ENCODE peak calls at places on chromosomes 1 and 21, in nine cellular contexts. G is stomach, S is mammary epithelial cell, Z is upper lobe of right lung, H is uterus, T is hepatocyte, B is neural progenitor cell, F is tibial artery, K is mesenchymal stem cell. A is an unnamed sample.

GRCh38 chr1:56451491-56451890 is 127.9 kb downstream of the PLPP3 start:
- DNase-seq in G (peak; percentile 40), S (no peak), Z (no peak), H (no peak), T (peak; percentile 81), B (no peak), F (no peak), K (no peak), A (no peak)

GRCh38 chr1:46815133-46815532 is 16.3 kb downstream of the CYP4B1 start:
- DNase-seq in G (no peak), S (no peak), Z (no peak), H (no peak), T (no peak), B (no peak), F (no peak), K (no peak), A (no peak)

GRCh38 chr1:116755681-116756080 is 1.5 kb downstream of the CD2 start:
- DNase-seq in G (no peak), S (no peak), Z (no peak), H (no peak), T (no peak), B (no peak), F (no peak), K (no peak), A (no peak)

GRCh38 chr1:227058321-227058751 is 118.2 kb downstream of the COQ8A start:
- DNase-seq in G (no peak), S (peak; percentile 83), Z (no peak), H (no peak), T (no peak), B (no peak), F (no peak), K (peak; percentile 87), A (no peak)

GRCh38 chr1:151165281-151165737 is 393 bp downstream of the LYSMD1 start:
- DNase-seq in G (no peak), S (peak; percentile 20), Z (peak; percentile 75), H (peak; percentile 71), T (peak; percentile 62), B (peak; percentile 72), F (no peak), K (peak; percentile 59), A (peak; percentile 83)

GRCh38 chr1:12142141-12142823 is 24.5 kb upstream of the TNFRSF1B start:
- DNase-seq in G (no peak), S (no peak), Z (no peak), H (no peak), T (no peak), B (peak; percentile 62), F (no peak), K (no peak), A (peak; percentile 71)

GRCh38 chr1:47991187-47991586 is 6.0 kb downstream of the TRABD2B start:
- DNase-seq in G (no peak), S (peak; percentile 63), Z (no peak), H (no peak), T (no peak), B (no peak), F (no peak), K (no peak), A (no peak)

GRCh38 chr1:67626495-67627235 is 58.3 kb upstream of the GADD45A start:
- DNase-seq in G (no peak), S (peak; percentile 100), Z (no peak), H (no peak), T (no peak), B (no peak), F (no peak), K (peak; percentile 54), A (no peak)

GRCh38 chr21:46109251-46110221 is 11.6 kb downstream of the COL6A2 start:
- DNase-seq in G (peak; percentile 9), S (no peak), Z (peak; percentile 64), H (no peak), T (no peak), B (no peak), F (peak; percentile 61), K (peak; percentile 14), A (peak; percentile 20)

GRCh38 chr1:63856924-63857323 is 83.1 kb downstream of the ROR1 start:
- DNase-seq in G (no peak), S (no peak), Z (no peak), H (no peak), T (no peak), B (no peak), F (no peak), K (no peak), A (no peak)

GRCh38 chr21:34885125-34885524 is 164.0 kb downstream of the RUNX1 start:
- DNase-seq in G (no peak), S (no peak), Z (no peak), H (no peak), T (no peak), B (peak; percentile 43), F (no peak), K (no peak), A (no peak)

GRCh38 chr1:149848811-149849210 is 50.6 kb upstream of the BOLA1 start:
- DNase-seq in G (no peak), S (no peak), Z (no peak), H (no peak), T (no peak), B (peak; percentile 11), F (no peak), K (peak; percentile 16), A (no peak)

GRCh38 chr1:227764019-227764391 is 28.8 kb downstream of the SNAP47 start:
- DNase-seq in G (no peak), S (peak; percentile 68), Z (no peak), H (no peak), T (no peak), B (no peak), F (no peak), K (peak; percentile 6), A (no peak)

GRCh38 chr21:17733209-17733608 is 85.9 kb downstream of the C21orf91 start:
- DNase-seq in G (no peak), S (no peak), Z (no peak), H (no peak), T (no peak), B (no peak), F (no peak), K (no peak), A (no peak)

GRCh38 chr1:117842408-117843170 is 86.8 kb downstream of the GDAP2 start:
- DNase-seq in G (no peak), S (no peak), Z (no peak), H (no peak), T (no peak), B (no peak), F (peak; percentile 48), K (no peak), A (no peak)

GRCh38 chr1:22228074-22228473 is 85.2 kb upstream of the WNT4 start:
- DNase-seq in G (no peak), S (no peak), Z (no peak), H (no peak), T (no peak), B (no peak), F (no peak), K (no peak), A (no peak)

GRCh38 chr1:12275370-12275769 is 45.5 kb downstream of the VPS13D start:
- DNase-seq in G (peak; percentile 30), S (no peak), Z (peak; percentile 70), H (peak; percentile 35), T (peak; percentile 39), B (peak; percentile 59), F (no peak), K (peak; percentile 21), A (peak; percentile 63)

GRCh38 chr1:25545767-25546166 is 2.4 kb downstream of the LDLRAP1 start:
- DNase-seq in G (no peak), S (no peak), Z (no peak), H (no peak), T (no peak), B (no peak), F (no peak), K (no peak), A (no peak)
- H3K4me3 ChIP-seq in G (no peak overlapping the region), S (no peak overlapping the region), Z (no peak overlapping the region), H (no peak overlapping the region), T (no peak overlapping the region), B (no peak overlapping the region), F (no peak overlapping the region), K (no peak overlapping the region), A (no peak overlapping the region)

GRCh38 chr1:201740609-201741231 is 88.2 kb upstream of the IPO9 start:
- DNase-seq in G (no peak), S (no peak), Z (no peak), H (no peak), T (no peak), B (peak; percentile 48), F (no peak), K (no peak), A (no peak)
- H3K27ac ChIP-seq in G (no peak overlapping the region), S (peak overlapping the region; percentile 63), Z (peak overlapping the region; percentile 42), H (peak overlapping the region; percentile 84), T (peak overlapping the region; percentile 81), B (peak overlapping the region; percentile 97), F (peak overlapping the region; percentile 91), K (no peak overlapping the region), A (peak overlapping the region; percentile 79)

GRCh38 chr1:108791790-108792189 is 45.3 kb downstream of the STXBP3 start:
- DNase-seq in G (no peak), S (no peak), Z (no peak), H (no peak), T (no peak), B (no peak), F (no peak), K (no peak), A (no peak)
- H3K36me3 ChIP-seq in G (peaks cover 71% of the 10 kb centered on the region), S (peaks cover 16% of the 10 kb centered on the region), Z (peaks cover 42% of the 10 kb centered on the region), H (no peaks in the 10 kb centered on the region), T (no peaks in the 10 kb centered on the region), B (peaks cover 43% of the 10 kb centered on the region), F (peaks cover 57% of the 10 kb centered on the region), K (peaks cover 6% of the 10 kb centered on the region), A (peaks cover 2% of the 10 kb centered on the region)

DNA sequence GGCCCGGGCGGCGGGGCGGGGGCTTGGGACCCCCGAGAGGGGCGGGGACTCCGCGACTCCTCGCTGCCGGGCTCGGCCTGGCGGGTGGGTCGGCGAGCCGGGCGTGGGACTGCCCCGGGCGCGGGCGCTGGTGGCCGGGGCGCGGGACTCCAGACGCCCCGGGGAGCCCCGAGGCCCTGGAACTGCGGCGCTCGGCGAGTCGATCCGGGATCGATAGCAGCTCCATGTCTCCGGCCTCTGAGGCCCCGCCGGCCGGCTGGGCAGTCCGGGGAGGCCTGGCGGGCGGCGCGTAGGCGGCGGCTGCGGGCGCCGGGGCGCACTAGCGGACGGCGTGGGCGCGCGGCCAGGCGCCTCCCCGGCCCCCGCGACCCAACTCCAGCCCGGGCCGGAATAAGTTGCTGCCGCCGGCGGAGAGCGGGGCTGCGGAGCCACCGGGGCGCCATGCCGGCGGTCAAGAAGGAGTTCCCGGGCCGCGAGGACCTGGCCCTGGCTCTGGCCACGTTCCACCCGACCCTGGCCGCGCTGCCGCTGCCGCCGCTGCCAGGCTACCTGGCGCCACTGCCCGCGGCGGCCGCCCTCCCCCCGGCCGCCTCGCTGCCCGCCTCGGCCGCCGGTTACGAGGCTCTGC is 382 bp downstream of the SAMD11 start:
- DNase-seq in G (no peak), S (no peak), Z (no peak), H (no peak), T (no peak), B (no peak), F (no peak), K (no peak), A (no peak)
- H3K4me3 ChIP-seq in G (peak overlapping the region; percentile 67), S (no peak overlapping the region), Z (peak overlapping the region; percentile 44), H (peak overlapping the region; percentile 40), T (peak overlapping the region; percentile 36), B (peak overlapping the region; percentile 45), F (peak overlapping the region; percentile 50), K (peak overlapping the region; percentile 46), A (peak overlapping the region; percentile 28)

GRCh38 chr1:8347635-8348034 is 29.7 kb downstream of the SLC45A1 start:
- DNase-seq in G (no peak), S (no peak), Z (no peak), H (peak; percentile 22), T (no peak), B (no peak), F (no peak), K (no peak), A (no peak)
- H3K27ac ChIP-seq in G (no peak overlapping the region), S (no peak overlapping the region), Z (no peak overlapping the region), H (peak overlapping the region; percentile 42), T (no peak overlapping the region), B (no peak overlapping the region), F (peak overlapping the region; percentile 15), K (no peak overlapping the region), A (no peak overlapping the region)

GRCh38 chr1:179090522-179090921 is 8.7 kb downstream of the TOR3A start:
- DNase-seq in G (peak; percentile 4), S (no peak), Z (no peak), H (no peak), T (no peak), B (no peak), F (peak; percentile 80), K (no peak), A (peak; percentile 84)
- H3K36me3 ChIP-seq in G (peaks cover 97% of the 10 kb centered on the region), S (peaks cover 34% of the 10 kb centered on the region), Z (peaks cover 58% of the 10 kb centered on the region), H (no peaks in the 10 kb centered on the region), T (no peaks in the 10 kb centered on the region), B (no peaks in the 10 kb centered on the region), F (peaks cover 23% of the 10 kb centered on the region), K (peaks cover 70% of the 10 kb centered on the region), A (peaks cover 4% of the 10 kb centered on the region)

A was measured in aorta.